ENCODE peak calls at places on chromosomes 2 and 18, in four cellular contexts. G is HCT116; B is CD8-positive, alpha-beta memory T cell; S is WERI-Rb-1. K is an unnamed sample.

GRCh38 chr2:213320604-213321003 is 36.3 kb downstream of the SPAG16 start:
- DNase-seq in B (no peak), G (no peak), S (no peak), K (no peak)

GRCh38 chr2:238506669-238507068 is 79.9 kb downstream of the ASB1 start:
- DNase-seq in G (no peak), B (no peak), S (no peak), K (no peak)

GRCh38 chr2:137693521-137693920 is 270.8 kb upstream of the HNMT start:
- DNase-seq in S (no peak), B (no peak), G (no peak), K (no peak)

GRCh38 chr2:164747786-164748433 is 93.7 kb downstream of the COBLL1 start:
- DNase-seq in G (no peak), S (no peak), B (no peak), K (no peak)

GRCh38 chr18:78069784-78070664 is 820.4 kb downstream of the GALR1 start:
- DNase-seq in S (no peak), B (no peak), G (no peak), K (no peak)

GRCh38 chr2:114925296-114926255 is 483.1 kb downstream of the DPP10 start:
- DNase-seq in G (no peak), B (no peak), S (no peak), K (no peak)

GRCh38 chr2:10267551-10268465 is 34.9 kb upstream of the HPCAL1 start:
- DNase-seq in G (no peak), B (no peak), S (peak), K (no peak)

GRCh38 chr2:219418570-219419189 is 503 bp downstream of the DES start:
- DNase-seq in S (no peak), B (no peak), G (no peak), K (no peak)

GRCh38 chr2:61437170-61437569 is 33.7 kb downstream of the USP34 start:
- DNase-seq in B (no peak), G (no peak), S (no peak), K (no peak)

GRCh38 chr18:10289265-10289664 is 165.2 kb upstream of the APCDD1 start:
- DNase-seq in G (no peak), S (no peak), B (no peak), K (no peak)

GRCh38 chr2:67516899-67517530 is 119.9 kb downstream of the ETAA1 start:
- DNase-seq in S (no peak), G (no peak), B (no peak), K (no peak)

GRCh38 chr2:229738024-229738625 is 23.8 kb upstream of the DNER start:
- DNase-seq in G (no peak), B (no peak), S (no peak), K (no peak)
- H3K27ac ChIP-seq in G (no peak), B (no peak), S (no peak), K (no peak)

DNA sequence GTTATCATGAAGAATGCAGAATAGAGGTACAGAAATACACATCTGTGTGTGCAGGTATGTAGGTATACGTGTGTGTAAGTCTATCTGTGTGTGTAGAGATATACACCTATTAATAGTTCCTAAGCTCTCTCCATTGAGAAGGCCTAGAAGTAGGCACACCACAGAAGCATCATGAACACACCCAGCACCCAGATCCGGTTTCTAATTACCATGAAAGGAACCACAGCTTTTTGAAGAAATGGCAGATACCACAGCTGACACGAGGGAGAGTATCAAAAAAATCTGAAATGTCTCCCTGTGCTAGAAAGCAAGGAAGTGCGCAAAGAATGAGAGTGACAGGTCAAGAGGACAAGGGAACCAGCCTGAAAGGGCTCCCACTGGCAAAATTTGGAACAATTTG is 27.7 kb upstream of the AP1S3 start:
- DNase-seq in S (no peak), G (no peak), B (peak), K (no peak)
- H3K27ac ChIP-seq in S (no peak), G (no peak), B (no peak), K (no peak)

GRCh38 chr2:136019825-136020224 is 34.4 kb upstream of the DARS1 start:
- DNase-seq in B (no peak), S (no peak), G (no peak), K (peak)
- H3K27ac ChIP-seq in B (no peak), S (no peak), G (no peak), K (no peak)

DNA sequence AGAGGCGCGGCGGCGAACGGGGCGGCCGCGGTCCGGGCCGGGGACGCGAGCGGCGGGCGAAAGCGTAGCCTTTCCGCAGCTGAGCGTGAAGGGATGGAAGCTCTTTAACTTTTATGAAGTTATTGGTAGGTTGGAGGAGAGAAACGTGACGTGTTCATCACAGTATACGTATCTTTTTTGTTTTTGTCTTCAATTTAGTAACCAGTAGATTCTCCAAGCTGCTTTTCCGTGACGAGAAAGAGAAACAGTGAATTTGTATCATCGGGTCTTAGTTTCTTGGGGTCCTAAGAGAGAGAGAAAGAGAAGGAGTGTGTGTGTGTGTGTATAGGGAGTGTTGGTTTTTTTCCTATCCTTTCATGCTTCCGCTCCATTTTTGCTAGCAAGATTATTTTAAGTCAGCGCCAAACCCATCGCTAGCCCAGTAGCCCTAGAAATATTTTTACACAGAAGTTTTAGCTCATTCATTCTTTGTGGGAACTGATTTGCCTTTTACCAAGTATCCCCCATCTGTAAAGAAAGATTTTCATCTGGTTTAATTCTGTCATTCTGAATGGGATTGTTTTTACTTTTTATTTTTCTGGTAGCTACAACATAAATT is 669 bp downstream of the ATG4B start:
- DNase-seq in S (no peak), G (no peak), B (peak), K (no peak)
- H3K27ac ChIP-seq in S (no peak), G (peak), B (peak), K (no peak)

DNA sequence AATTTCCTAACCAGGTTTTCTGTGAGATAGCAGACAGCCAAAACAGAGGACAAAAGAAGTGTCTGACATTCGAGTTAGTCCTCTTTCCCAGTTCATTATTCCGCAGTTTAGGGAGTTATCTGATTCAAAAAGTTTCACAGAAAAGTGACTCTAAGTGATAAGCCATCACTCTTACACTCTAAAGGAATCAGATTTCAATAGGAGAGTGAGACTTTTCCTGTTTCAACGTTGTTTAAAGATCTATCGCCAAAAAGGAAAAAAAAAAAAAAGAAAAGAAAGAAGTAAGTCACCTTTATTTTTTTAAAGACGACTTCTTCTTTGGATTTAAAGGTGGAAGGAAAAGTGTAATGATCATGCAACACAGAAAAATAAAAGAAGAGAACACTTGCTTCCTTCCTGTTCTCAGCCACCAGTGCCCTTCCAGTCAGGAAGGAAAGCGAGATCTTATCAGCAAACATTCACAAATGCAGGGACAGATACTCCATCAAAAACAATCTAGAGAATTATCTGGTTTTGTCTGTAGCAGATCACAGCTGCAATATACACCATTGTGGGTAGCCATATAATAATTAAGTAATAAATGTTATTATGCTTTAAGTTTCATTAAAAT is 49.8 kb downstream of the TFPI start:
- DNase-seq in S (no peak), G (no peak), B (no peak), K (no peak)
- H3K27ac ChIP-seq in S (no peak), G (no peak), B (peak), K (no peak)

GRCh38 chr2:23385748-23386421 is 906 bp downstream of the KLHL29 start:
- DNase-seq in B (no peak), S (peak), G (no peak), K (no peak)
- H3K27ac ChIP-seq in B (no peak), S (no peak), G (peak), K (no peak)

DNA sequence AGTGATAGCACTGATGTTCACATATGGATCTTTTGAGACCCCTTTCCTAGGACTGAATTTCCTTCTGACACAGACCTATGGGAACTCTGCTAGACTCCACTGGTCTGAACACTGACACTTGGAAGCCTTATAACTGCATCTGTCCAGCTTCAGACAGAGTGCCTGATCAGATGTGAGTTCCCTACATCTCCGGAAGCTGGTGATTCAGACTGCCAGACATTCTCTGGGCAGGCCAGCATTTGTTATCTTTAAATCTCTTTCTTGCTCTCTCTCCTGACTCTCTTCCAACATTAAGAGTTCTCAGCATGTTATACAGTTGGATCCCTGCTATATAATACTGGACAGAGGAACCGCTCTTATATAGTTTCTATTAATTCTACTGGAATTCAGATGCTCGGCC is 408.5 kb downstream of the ZEB2 start:
- DNase-seq in B (no peak), G (no peak), S (no peak), K (no peak)
- H3K27ac ChIP-seq in B (no peak), G (no peak), S (no peak), K (no peak)

DNA sequence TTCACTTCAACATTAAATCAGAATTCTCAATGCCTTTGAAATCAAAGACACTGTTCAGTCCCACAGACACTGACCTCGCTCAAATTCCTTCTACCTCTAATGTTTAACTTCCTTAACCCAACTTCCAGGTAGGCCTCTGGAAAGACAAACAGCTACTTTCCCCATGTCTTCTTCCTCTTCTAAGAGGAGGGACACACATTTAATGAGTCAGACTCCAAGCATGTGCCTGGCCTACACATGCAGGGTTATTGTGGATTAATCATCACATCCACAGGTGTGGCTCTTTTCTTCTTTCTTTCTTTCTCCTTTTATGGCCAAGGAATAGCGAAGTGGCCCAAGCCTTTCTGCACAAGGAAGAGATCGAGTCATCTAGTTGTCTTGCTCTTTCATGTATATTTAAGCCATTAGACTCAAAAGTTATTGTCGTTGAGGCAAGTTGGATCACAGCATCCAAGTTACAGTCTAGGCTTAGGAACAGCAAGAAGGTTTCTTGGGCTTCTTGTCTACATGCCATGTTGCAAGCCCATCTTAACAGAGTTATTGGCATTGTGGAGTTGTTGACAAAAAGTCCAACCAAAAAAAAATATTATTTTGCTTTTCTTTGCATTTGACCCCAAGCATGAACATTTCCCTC is 387.8 kb downstream of the IRS1 start:
- DNase-seq in G (peak), S (no peak), B (no peak), K (no peak)
- H3K27ac ChIP-seq in G (peak), S (no peak), B (no peak), K (no peak)

GRCh38 chr18:27778925-27779324 is 398.0 kb downstream of the CDH2 start:
- DNase-seq in B (no peak), S (no peak), G (no peak), K (no peak)
- H3K27ac ChIP-seq in B (no peak), S (no peak), G (no peak), K (no peak)